ENCODE peak calls at places on chromosome X, in eight cellular contexts. M is endothelial cell of umbilical vein; P is heart left ventricle; Z is CD8-positive, alpha-beta memory T cell; H is astrocyte; E is tibial artery; T is WERI-Rb-1; S is CD4-positive, alpha-beta memory T cell. N is an unnamed sample.

GRCh38 chrX:19840899-19841648 is 46.3 kb downstream of the SH3KBP1 start:
- DNase-seq in P (no peak), M (no peak), S (peak), T (no peak), H (peak), E (no peak), Z (peak), N (no peak)

GRCh38 chrX:11759461-11760311 is 1.6 kb downstream of the MSL3 start:
- DNase-seq in S (peak), Z (peak), H (peak), E (peak), M (peak), T (peak), P (peak), N (peak)

GRCh38 chrX:84240848-84241565 is 53.0 kb upstream of the RPS6KA6 start:
- DNase-seq in P (no peak), M (no peak), S (no peak), E (no peak), Z (no peak), T (no peak), H (peak), N (no peak)

GRCh38 chrX:30973784-30974427 is 84.9 kb upstream of the TAB3 start:
- DNase-seq in Z (no peak), H (no peak), E (no peak), P (no peak), S (no peak), M (no peak), T (no peak), N (no peak)

GRCh38 chrX:118346258-118347094 is 570 bp downstream of the WDR44 start:
- DNase-seq in M (peak), T (peak), S (peak), H (no peak), P (no peak), Z (peak), E (peak), N (no peak)

GRCh38 chrX:97238632-97239031 is 354.9 kb downstream of the RPA4 start:
- DNase-seq in T (no peak), P (no peak), Z (no peak), M (peak), E (no peak), H (peak), S (no peak), N (peak)

GRCh38 chrX:26254436-26254835 is 38.5 kb downstream of the MAGEB5 start:
- DNase-seq in T (no peak), Z (no peak), S (no peak), M (no peak), P (no peak), H (no peak), E (no peak), N (no peak)

GRCh38 chrX:38538134-38538533 is 23.2 kb upstream of the TSPAN7 start:
- DNase-seq in Z (no peak), T (no peak), M (no peak), P (no peak), H (no peak), E (no peak), S (no peak), N (no peak)

GRCh38 chrX:149504226-149504914 is 736 bp downstream of the IDS start:
- DNase-seq in T (peak), H (no peak), M (no peak), Z (peak), S (peak), E (no peak), P (no peak), N (no peak)

GRCh38 chrX:41923257-41923924 is at the start of gene CASK:
- DNase-seq in H (peak), Z (peak), P (peak), M (peak), T (peak), E (peak), S (peak), N (peak)

GRCh38 chrX:46739736-46740135 is 19.2 kb downstream of the SLC9A7 start:
- DNase-seq in H (no peak), E (no peak), Z (no peak), P (no peak), S (no peak), T (no peak), M (no peak), N (no peak)

GRCh38 chrX:150544222-150544787 is 24.1 kb upstream of the MTM1 start:
- DNase-seq in Z (no peak), M (no peak), H (no peak), E (no peak), P (no peak), T (no peak), S (no peak), N (no peak)

GRCh38 chrX:6383911-6384310 is 151.0 kb downstream of the VCX3A start:
- DNase-seq in M (no peak), H (no peak), S (no peak), P (no peak), E (no peak), Z (no peak), T (no peak), N (no peak)

GRCh38 chrX:136321532-136321931 is 20.8 kb downstream of the ADGRG4 start:
- DNase-seq in P (no peak), S (no peak), T (no peak), Z (no peak), H (no peak), E (no peak), M (no peak), N (no peak)

GRCh38 chrX:148192547-148192946 is 211.4 kb downstream of the FMR1NB start:
- DNase-seq in P (no peak), H (no peak), S (no peak), E (no peak), M (no peak), Z (no peak), T (no peak), N (no peak)

GRCh38 chrX:120561634-120562568 is 1.1 kb upstream of the CUL4B start:
- DNase-seq in T (no peak), S (no peak), E (no peak), M (no peak), H (no peak), P (no peak), Z (no peak), N (no peak)

GRCh38 chrX:101813200-101813599 is 118.6 kb downstream of the ZMAT1 start:
- DNase-seq in M (no peak), H (no peak), T (no peak), E (no peak), P (no peak), Z (no peak), S (no peak), N (no peak)

GRCh38 chrX:42098897-42099296 is 175.5 kb upstream of the CASK start:
- DNase-seq in P (peak), E (no peak), Z (no peak), S (peak), T (no peak), M (no peak), H (no peak), N (no peak)

GRCh38 chrX:18899796-18900380 is 84.0 kb downstream of the PHKA2 start:
- DNase-seq in H (no peak), S (no peak), M (peak), Z (no peak), P (no peak), T (peak), E (no peak), N (no peak)

GRCh38 chrX:131405497-131405896 is 116.4 kb upstream of the IGSF1 start:
- DNase-seq in M (no peak), H (no peak), E (no peak), P (no peak), T (no peak), Z (no peak), S (no peak), N (no peak)

GRCh38 chrX:19604375-19604774 is 89.1 kb upstream of the MAP3K15 start:
- DNase-seq in E (no peak), P (no peak), T (no peak), M (no peak), S (no peak), H (no peak), Z (no peak), N (no peak)

GRCh38 chrX:106619797-106620196 is 8.0 kb downstream of the RADX start:
- DNase-seq in S (no peak), P (no peak), E (no peak), Z (no peak), M (peak), H (no peak), T (no peak), N (no peak)

GRCh38 chrX:121570072-121570841 is 522.8 kb downstream of the GLUD2 start:
- DNase-seq in M (no peak), T (no peak), S (no peak), P (no peak), Z (no peak), E (no peak), H (no peak), N (no peak)

DNA sequence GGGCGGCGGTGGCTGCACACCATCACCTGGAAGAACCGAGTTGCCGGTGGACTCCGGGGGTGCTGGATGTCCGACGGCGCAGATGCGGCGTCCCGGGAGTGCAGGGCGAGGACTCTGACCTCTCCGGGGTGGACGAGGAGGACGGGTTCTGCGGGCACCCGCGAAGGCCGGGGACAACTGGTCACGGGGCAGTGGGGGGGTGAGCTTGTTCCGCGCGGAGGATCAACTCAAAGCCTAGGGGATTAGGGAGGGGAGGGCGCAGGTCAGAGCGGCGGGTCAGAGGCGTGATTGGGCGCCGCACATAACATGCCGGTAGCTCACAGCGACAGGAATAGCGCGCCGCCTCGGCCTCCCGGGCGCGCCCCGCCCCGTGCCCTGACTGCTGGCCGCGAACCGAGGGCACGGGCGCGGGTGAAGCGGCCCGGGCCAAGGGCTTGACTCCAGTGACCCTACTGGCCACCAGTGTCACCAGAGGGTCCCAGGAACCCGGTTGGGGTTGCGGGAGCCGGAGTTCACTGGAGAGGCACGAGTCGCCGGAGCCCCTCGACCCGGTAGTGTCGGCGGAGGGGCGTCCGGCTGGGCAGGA is at the start of gene KLHL34:
- DNase-seq in T (no peak), P (peak), Z (no peak), H (no peak), S (no peak), E (no peak), M (no peak), N (no peak)
- H3K4me3 ChIP-seq in T (no peak), P (no peak), Z (peak), H (peak), S (no peak), E (peak), M (no peak), N (peak)

GRCh38 chrX:49167740-49168108 is 4.0 kb upstream of the PLP2 start:
- DNase-seq in E (no peak), M (no peak), Z (no peak), P (no peak), H (no peak), S (no peak), T (no peak), N (no peak)

GRCh38 chrX:49165901-49166881 is 3.6 kb downstream of the MAGIX start:
- DNase-seq in M (peak), E (peak), P (peak), H (peak), T (no peak), S (peak), Z (peak), N (no peak)

GRCh38 chrX:49164589-49165360 is 2.2 kb downstream of the MAGIX start:
- DNase-seq in E (no peak), H (no peak), T (no peak), S (no peak), M (no peak), P (no peak), Z (no peak), N (no peak)

GRCh38 chrX:49163555-49164419 is 1.2 kb downstream of the MAGIX start:
- DNase-seq in H (peak), T (peak), P (peak), M (peak), Z (peak), E (peak), S (peak), N (no peak)

GRCh38 chrX:49166914-49167739 is 4.6 kb downstream of the MAGIX start:
- DNase-seq in H (peak), P (peak), Z (peak), E (peak), T (no peak), S (peak), M (peak), N (no peak)
- H3K4me3 ChIP-seq in H (peak), P (no peak), Z (peak), E (peak), T (no peak), S (peak), M (peak), N (peak)

GRCh38 chrX:2642791-2643190 is 48.3 kb upstream of the CD99 start:
- DNase-seq in P (no peak), T (no peak), Z (no peak), M (no peak), H (peak), S (no peak), E (no peak), N (no peak)
- H3K4me3 ChIP-seq in P (no peak), T (no peak), Z (no peak), M (no peak), H (no peak), S (no peak), E (no peak), N (no peak)

DNA sequence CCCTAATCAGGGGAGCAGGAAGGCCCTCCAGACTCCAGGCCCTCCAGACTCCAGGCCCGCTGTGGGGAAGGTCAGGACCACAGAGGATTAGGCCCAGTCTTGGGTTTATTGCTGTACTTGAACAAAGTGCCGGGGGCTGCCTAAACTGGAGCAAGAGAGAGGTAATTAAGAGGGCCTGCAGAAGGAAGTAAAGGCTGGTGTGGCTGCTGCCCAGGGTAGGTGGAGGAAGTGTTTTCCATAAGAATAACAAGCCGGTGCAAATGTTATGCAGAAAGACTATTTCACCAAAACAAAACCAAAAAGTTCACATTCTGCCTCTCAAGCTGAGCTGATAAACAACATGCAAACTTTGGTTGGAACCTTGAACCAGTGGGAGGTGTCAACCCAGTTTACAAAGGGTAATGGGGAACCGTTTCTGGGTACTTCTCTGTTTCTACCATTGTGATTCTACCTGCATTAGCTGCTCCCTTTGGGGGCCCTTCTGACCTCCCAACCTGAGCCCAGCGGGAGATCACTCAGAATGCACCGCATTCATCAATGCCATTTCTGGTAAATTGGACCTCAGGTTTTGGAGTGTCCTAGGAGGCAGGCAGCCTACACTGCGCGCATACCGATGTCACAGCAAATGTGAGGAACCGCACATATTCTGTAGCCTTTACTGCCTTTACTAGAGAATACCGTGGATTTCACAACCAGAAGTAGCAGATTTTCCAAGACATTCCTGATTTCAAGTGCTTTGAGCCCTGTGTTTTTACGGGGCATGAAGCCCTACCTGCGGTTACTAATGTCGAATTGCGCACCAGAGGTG is 59.7 kb upstream of the BCOR start:
- DNase-seq in S (no peak), E (no peak), T (peak), Z (no peak), H (no peak), P (no peak), M (no peak), N (no peak)
- H3K4me3 ChIP-seq in S (no peak), E (peak), T (peak), Z (peak), H (peak), P (no peak), M (no peak), N (peak)

DNA sequence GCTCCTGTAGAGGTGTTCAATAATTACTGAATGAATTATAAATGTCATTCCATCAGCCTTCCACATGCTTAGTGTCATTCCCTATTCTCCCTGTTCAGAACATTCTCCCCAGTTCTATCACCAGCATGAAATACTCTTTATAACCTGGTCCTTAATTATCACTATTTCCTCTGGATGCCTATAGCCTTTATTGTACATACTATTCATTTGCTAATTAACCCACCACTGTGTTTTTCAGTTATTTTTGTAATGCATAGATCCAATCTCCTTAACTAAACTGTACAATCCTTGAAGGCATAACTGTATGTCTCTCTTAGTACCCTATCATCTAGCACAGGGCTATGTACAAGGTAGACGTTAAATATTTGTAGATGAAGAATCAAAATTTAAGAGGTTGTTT is 1.2 kb downstream of the ABCB7 start:
- DNase-seq in Z (no peak), E (no peak), M (no peak), S (no peak), T (no peak), P (no peak), H (no peak), N (no peak)
- H3K4me3 ChIP-seq in Z (no peak), E (no peak), M (no peak), S (no peak), T (no peak), P (no peak), H (no peak), N (no peak)

GRCh38 chrX:110008001-110008635 is 5.2 kb downstream of the TMEM164 start:
- DNase-seq in M (no peak), E (no peak), P (no peak), H (no peak), T (peak), S (no peak), Z (no peak), N (no peak)

GRCh38 chrX:110004970-110005369 is 2.1 kb downstream of the TMEM164 start:
- DNase-seq in S (no peak), Z (no peak), H (no peak), E (no peak), M (no peak), T (no peak), P (no peak), N (no peak)

GRCh38 chrX:110006826-110007375 is 4.0 kb downstream of the TMEM164 start:
- DNase-seq in Z (no peak), T (no peak), E (no peak), S (no peak), P (no peak), M (no peak), H (no peak), N (no peak)

GRCh38 chrX:110004210-110004609 is 1.3 kb downstream of the TMEM164 start:
- DNase-seq in E (no peak), M (no peak), Z (no peak), P (peak), S (no peak), H (no peak), T (no peak), N (no peak)

GRCh38 chrX:110006161-110006560 is 3.2 kb downstream of the TMEM164 start:
- DNase-seq in S (no peak), E (no peak), H (no peak), Z (no peak), M (no peak), P (no peak), T (no peak), N (no peak)
- H3K4me3 ChIP-seq in S (no peak), E (no peak), H (no peak), Z (no peak), M (no peak), P (no peak), T (no peak), N (no peak)

DNA sequence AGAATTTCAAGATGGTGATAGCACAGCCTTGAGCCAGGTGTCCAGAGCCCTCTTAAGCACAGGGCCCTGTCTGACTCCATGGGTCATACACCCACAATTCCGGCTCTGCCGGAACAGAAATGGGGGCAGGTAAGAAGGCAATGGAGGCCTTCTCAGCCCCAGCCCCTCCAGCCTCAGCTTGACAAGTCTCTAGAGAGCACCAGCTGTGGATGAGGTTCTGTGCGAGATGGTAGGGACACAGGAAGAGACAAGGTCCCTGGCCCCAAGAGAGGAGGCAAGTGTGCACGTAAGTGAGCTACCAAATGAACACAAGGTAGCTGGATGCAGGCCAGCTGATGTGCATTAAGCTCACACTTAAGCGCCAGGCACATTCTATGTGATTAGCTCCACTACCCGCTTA is 2.4 kb upstream of the PRRG3 start:
- DNase-seq in P (no peak), E (no peak), Z (no peak), S (no peak), M (no peak), H (no peak), T (no peak), N (no peak)
- H3K4me3 ChIP-seq in P (no peak), E (no peak), Z (no peak), S (no peak), M (no peak), H (no peak), T (no peak), N (no peak)

GRCh38 chrX:107674480-107675364 is 46.4 kb downstream of the PRPS1 start:
- DNase-seq in T (peak), M (no peak), E (peak), Z (peak), H (peak), P (peak), S (peak), N (peak)

GRCh38 chrX:107673933-107674479 is 45.7 kb downstream of the PRPS1 start:
- DNase-seq in H (peak), Z (peak), M (peak), P (peak), T (no peak), S (peak), E (peak), N (peak)

GRCh38 chrX:107676559-107677378 is 48.5 kb downstream of the PRPS1 start:
- DNase-seq in M (peak), H (peak), E (peak), Z (peak), P (peak), T (peak), S (peak), N (peak)

GRCh38 chrX:107675823-107676555 is 47.7 kb downstream of the PRPS1 start:
- DNase-seq in M (no peak), S (peak), H (no peak), E (peak), Z (peak), T (no peak), P (no peak), N (no peak)

GRCh38 chrX:107675365-107675654 is 47.0 kb downstream of the PRPS1 start:
- DNase-seq in Z (no peak), P (no peak), E (no peak), S (no peak), H (no peak), T (no peak), M (no peak), N (no peak)
- H3K4me3 ChIP-seq in Z (peak), P (no peak), E (peak), S (peak), H (no peak), T (no peak), M (no peak), N (peak)

GRCh38 chrX:16771483-16772398 is 14.5 kb upstream of the TXLNG start:
- DNase-seq in E (no peak), T (no peak), Z (no peak), P (no peak), H (peak), S (no peak), M (peak), N (peak)
- H3K4me3 ChIP-seq in E (no peak), T (no peak), Z (no peak), P (no peak), H (no peak), S (no peak), M (no peak), N (no peak)

GRCh38 chrX:115560978-115561604 is at the start of gene PLS3:
- DNase-seq in E (peak), H (peak), Z (no peak), S (no peak), M (peak), P (peak), T (peak), N (peak)
- H3K4me3 ChIP-seq in E (peak), H (peak), Z (no peak), S (no peak), M (peak), P (peak), T (peak), N (peak)